ENCODE peak calls at places on chromosome 9, in seven cellular contexts. N is activated T-cell treated with anti-CD3 and anti-CD28 coated beads for 1 hour; X is NCI-H1092; A is CD8-positive, alpha-beta T cell; J is endothelial cell; V is iPS DF 6.9; T is germinal center. E is an unnamed sample.

GRCh38 chr9:70111641-70112236 is 68.1 kb downstream of the MAMDC2 start:
- DNase-seq in J (no peak), V (no peak), N (no peak), T (no peak), A (no peak), X (no peak), E (no peak)

GRCh38 chr9:137310190-137311052 is 8.3 kb upstream of the NRARP start:
- DNase-seq in A (no peak), T (no peak), J (no peak), V (no peak), N (no peak), X (no peak), E (no peak)

GRCh38 chr9:121765021-121765950 is 113.9 kb downstream of the DAB2IP start:
- DNase-seq in V (no peak), J (no peak), N (no peak), X (no peak), T (no peak), A (no peak), E (no peak)

GRCh38 chr9:129712595-129713524 is 40.0 kb downstream of the PTGES start:
- DNase-seq in A (no peak), N (no peak), T (no peak), V (no peak), J (no peak), X (no peak), E (no peak)

GRCh38 chr9:116383956-116384355 is 230.4 kb downstream of the PAPPA start:
- DNase-seq in J (no peak), A (no peak), T (no peak), X (no peak), V (no peak), N (no peak), E (no peak)

GRCh38 chr9:71816782-71817549 is 48.7 kb upstream of the CEMIP2 start:
- DNase-seq in J (peak; percentile 10), V (no peak), T (no peak), X (no peak), N (no peak), A (no peak), E (no peak)

GRCh38 chr9:116589392-116590354 is 97.4 kb upstream of the TRIM32 start:
- DNase-seq in X (no peak), T (peak; percentile 75), J (peak; percentile 41), V (peak; percentile 89), N (no peak), A (no peak), E (peak; percentile 56)

GRCh38 chr9:14616188-14616982 is 76.8 kb downstream of the ZDHHC21 start:
- DNase-seq in A (no peak), V (peak; percentile 20), N (no peak), X (peak; percentile 81), T (peak; percentile 8), J (no peak), E (no peak)

GRCh38 chr9:110543631-110544051 is 35.9 kb downstream of the SVEP1 start:
- DNase-seq in J (no peak), N (no peak), T (no peak), A (no peak), X (no peak), V (no peak), E (no peak)

GRCh38 chr9:87267701-87268100 is 230.0 kb upstream of the DAPK1 start:
- DNase-seq in X (no peak), J (no peak), T (no peak), A (no peak), N (no peak), V (no peak), E (no peak)

GRCh38 chr9:129558063-129558550 is 62.8 kb downstream of the C9orf50 start:
- DNase-seq in V (no peak), T (no peak), X (no peak), A (no peak), J (no peak), N (no peak), E (no peak)

GRCh38 chr9:1429328-1429727 is 379.2 kb downstream of the DMRT2 start:
- DNase-seq in J (peak; percentile 41), T (no peak), V (peak; percentile 27), A (no peak), X (no peak), N (no peak), E (no peak)

GRCh38 chr9:4386819-4387218 is 87.0 kb upstream of the GLIS3 start:
- DNase-seq in N (no peak), A (no peak), X (no peak), J (no peak), V (no peak), T (peak; percentile 18), E (no peak)

GRCh38 chr9:16254674-16255073 is 615.8 kb downstream of the BNC2 start:
- DNase-seq in T (no peak), V (no peak), J (no peak), X (no peak), A (no peak), N (no peak), E (no peak)

GRCh38 chr9:89419978-89420394 is 77.9 kb downstream of the SEMA4D start:
- DNase-seq in X (no peak), V (no peak), J (no peak), A (no peak), N (no peak), T (no peak), E (no peak)

GRCh38 chr9:91546574-91546973 is 122.9 kb upstream of the NFIL3 start:
- DNase-seq in N (no peak), A (no peak), V (no peak), T (no peak), X (no peak), J (no peak), E (no peak)

GRCh38 chr9:89463986-89464901 is 33.7 kb downstream of the SEMA4D start:
- DNase-seq in X (no peak), T (no peak), J (no peak), A (peak; percentile 85), N (peak; percentile 67), V (no peak), E (peak; percentile 84)

GRCh38 chr9:21994996-21995651 is 533 bp downstream of the CDKN2B-AS1 start:
- DNase-seq in X (peak; percentile 77), N (peak; percentile 54), J (peak; percentile 64), A (peak; percentile 76), T (peak; percentile 80), V (no peak), E (peak; percentile 90)

GRCh38 chr9:133102190-133103021 is 18.6 kb downstream of the RALGDS start:
- DNase-seq in V (no peak), J (no peak), A (no peak), N (no peak), T (no peak), X (no peak), E (peak; percentile 16)

GRCh38 chr9:119736478-119737454 is 367.5 kb upstream of the BRINP1 start:
- DNase-seq in X (peak; percentile 79), A (no peak), V (no peak), J (no peak), T (peak; percentile 80), N (no peak), E (peak; percentile 46)

GRCh38 chr9:93679536-93680444 is 103.4 kb downstream of the PHF2 start:
- DNase-seq in V (no peak), T (no peak), A (peak; percentile 8), N (no peak), X (no peak), J (peak; percentile 2), E (peak; percentile 21)

GRCh38 chr9:133701321-133701980 is 36.7 kb downstream of the SARDH start:
- DNase-seq in V (no peak), N (peak; percentile 21), J (no peak), X (no peak), A (peak; percentile 36), T (no peak), E (no peak)

GRCh38 chr9:126722922-126723806 is 81.7 kb upstream of the ZBTB43 start:
- DNase-seq in A (peak; percentile 77), T (peak; percentile 74), X (no peak), J (peak; percentile 43), N (peak; percentile 65), V (no peak), E (peak; percentile 86)

GRCh38 chr9:96413312-96414221 is 4.6 kb downstream of the ZNF367 start:
- DNase-seq in T (peak; percentile 35), A (peak; percentile 22), N (no peak), V (no peak), J (no peak), X (peak; percentile 17), E (no peak)

GRCh38 chr9:134099123-134099761 is 31.4 kb upstream of the BRD3 start:
- DNase-seq in V (peak; percentile 48), J (peak; percentile 26), T (peak; percentile 73), X (no peak), N (peak; percentile 49), A (peak; percentile 56), E (peak; percentile 76)

GRCh38 chr9:98430535-98430934 is 175.1 kb upstream of the TBC1D2 start:
- DNase-seq in V (no peak), T (no peak), A (no peak), X (no peak), J (no peak), N (no peak), E (no peak)

GRCh38 chr9:124553738-124554137 is 46.5 kb upstream of the NR5A1 start:
- DNase-seq in X (no peak), N (no peak), T (no peak), J (no peak), V (no peak), A (no peak), E (no peak)